ENCODE peak calls at places on chromosomes 5 and 9, in five cellular contexts. Z is HCT116; A is CD8-positive, alpha-beta T cell; P is AG04450; R is PC-3. V is an unnamed sample. For H3K27me3, the result is how much of the 10 kb centered on the place peaks cover.

GRCh38 chr5:78518365-78519197 is 130.0 kb downstream of the LHFPL2 start:
- DNase-seq in P (peak), Z (no peak), R (peak), A (no peak), V (peak)

GRCh38 chr5:57216714-57217113 is 42.9 kb downstream of the GPBP1 start:
- DNase-seq in A (no peak), R (peak), P (no peak), Z (no peak), V (peak)

GRCh38 chr5:135887881-135888614 is 7.6 kb downstream of the IL9 start:
- DNase-seq in A (no peak), P (no peak), R (peak), Z (no peak), V (no peak)

GRCh38 chr5:113153512-113154097 is 177.0 kb downstream of the DCP2 start:
- DNase-seq in A (no peak), P (no peak), R (no peak), Z (no peak), V (no peak)

GRCh38 chr5:180286-180918 is 10.9 kb upstream of the LRRC14B start:
- DNase-seq in A (no peak), P (no peak), Z (no peak), R (no peak), V (no peak)

GRCh38 chr5:116144103-116144502 is 59.3 kb downstream of the COMMD10 start:
- DNase-seq in R (peak), A (no peak), Z (no peak), P (no peak), V (peak)

GRCh38 chr9:22210936-22211335 is 201.8 kb upstream of the CDKN2B start:
- DNase-seq in A (no peak), P (no peak), Z (no peak), R (no peak), V (no peak)

GRCh38 chr5:177553671-177554429 is 513 bp downstream of the FAM193B start:
- DNase-seq in P (no peak), A (peak), Z (no peak), R (no peak), V (no peak)

GRCh38 chr5:34655354-34655991 is 655 bp upstream of the RAI14 start:
- DNase-seq in A (peak), R (peak), P (peak), Z (no peak), V (peak)

GRCh38 chr9:116897181-116897580 is 210.1 kb downstream of the TRIM32 start:
- DNase-seq in R (no peak), P (no peak), A (no peak), Z (no peak), V (no peak)

GRCh38 chr9:116899337-116900006 is 212.4 kb downstream of the TRIM32 start:
- DNase-seq in A (no peak), R (peak), P (peak), Z (no peak), V (no peak)

GRCh38 chr9:116891438-116891837 is 204.3 kb downstream of the TRIM32 start:
- DNase-seq in A (no peak), R (no peak), P (no peak), Z (no peak), V (no peak)

GRCh38 chr9:116900007-116900367 is 212.9 kb downstream of the TRIM32 start:
- DNase-seq in P (no peak), A (no peak), Z (no peak), R (no peak), V (no peak)

GRCh38 chr9:116895956-116896355 is 208.9 kb downstream of the TRIM32 start:
- DNase-seq in P (no peak), R (peak), A (no peak), Z (no peak), V (peak)
- H3K27me3 ChIP-seq in P (under half), R (under half), A (under half), Z (under half), V (under half)

DNA sequence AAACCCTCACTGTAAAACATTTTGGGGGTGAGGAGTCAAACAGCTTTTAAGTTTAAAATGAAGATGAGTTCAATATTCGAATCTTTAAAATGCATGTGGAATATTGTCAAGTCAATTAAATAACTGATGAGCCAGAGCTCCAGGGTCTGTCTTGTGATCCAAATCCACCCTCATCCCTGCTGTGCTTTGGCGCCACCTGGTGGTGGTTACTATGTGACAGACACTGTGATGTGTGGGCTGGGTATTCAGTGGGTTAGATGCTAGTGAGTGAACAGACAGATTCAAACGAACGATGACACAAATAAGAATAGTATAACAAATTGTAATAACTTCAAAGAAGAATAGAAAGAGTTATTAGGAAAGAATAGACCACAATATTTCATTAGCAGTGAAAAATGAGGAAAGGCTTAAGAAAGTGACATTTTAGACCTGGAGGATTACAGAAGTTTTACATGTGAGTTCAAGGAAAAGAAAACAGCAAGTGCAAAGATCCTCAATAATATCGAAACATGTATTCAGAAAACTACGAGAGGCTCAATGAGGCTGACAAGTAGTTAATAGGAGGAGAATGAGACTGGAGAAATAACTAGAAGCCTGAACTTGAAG is 51.4 kb upstream of the CHSY3 start:
- DNase-seq in Z (peak), R (peak), A (peak), P (peak), V (peak)
- TF ChIP-seq CTCF in Z (peak), R (peak), A (peak), P (peak), V (peak)

DNA sequence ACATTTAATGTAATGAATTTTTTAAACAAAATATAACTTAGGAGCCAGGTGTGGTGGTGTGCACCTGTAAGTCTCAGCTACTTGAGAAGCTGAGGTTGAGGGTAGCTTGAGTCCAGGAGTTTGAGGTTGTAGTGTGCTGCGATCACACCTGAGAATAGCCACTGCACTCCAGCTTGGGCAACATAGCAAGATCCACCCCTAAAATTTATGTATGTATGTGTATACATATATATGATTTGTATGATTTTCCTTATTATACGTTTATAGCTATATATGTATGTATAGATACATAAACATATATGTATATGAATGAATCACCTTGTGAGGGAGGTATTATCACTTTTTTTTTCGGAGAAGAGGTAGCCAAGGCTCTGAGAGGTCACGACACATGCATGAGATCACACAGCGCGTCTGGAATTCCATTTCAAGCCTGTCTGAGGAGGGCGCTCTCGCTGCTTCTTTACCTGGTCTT is 598 bp upstream of the CCNI2 start:
- DNase-seq in Z (peak), A (peak), R (no peak), P (no peak), V (peak)
- H3K27me3 ChIP-seq in Z (under half), A (under half), R (under half), P (under half), V (under half)

GRCh38 chr5:142192296-142192695 is 83.7 kb downstream of the NDFIP1 start:
- DNase-seq in A (no peak), P (no peak), Z (no peak), R (peak), V (no peak)

GRCh38 chr5:142189813-142190212 is 81.2 kb downstream of the NDFIP1 start:
- DNase-seq in Z (no peak), P (no peak), A (no peak), R (no peak), V (no peak)

GRCh38 chr5:142192799-142193428 is 84.3 kb downstream of the NDFIP1 start:
- DNase-seq in A (no peak), Z (no peak), P (no peak), R (no peak), V (no peak)

GRCh38 chr5:142186821-142187594 is 78.4 kb downstream of the NDFIP1 start:
- DNase-seq in P (no peak), R (peak), Z (no peak), A (no peak), V (no peak)

GRCh38 chr5:142191776-142192175 is 83.2 kb downstream of the NDFIP1 start:
- DNase-seq in A (no peak), Z (no peak), R (peak), P (no peak), V (no peak)
- TF ChIP-seq CTCF in A (no peak), Z (no peak), R (no peak), P (no peak), V (no peak)

GRCh38 chr5:154610321-154611154 is 132.5 kb upstream of the HAND1 start:
- DNase-seq in A (peak), Z (peak), R (peak), P (peak), V (peak)
- H3K27me3 ChIP-seq in A (under half), Z (under half), R (under half), P (half or more), V (under half)

DNA sequence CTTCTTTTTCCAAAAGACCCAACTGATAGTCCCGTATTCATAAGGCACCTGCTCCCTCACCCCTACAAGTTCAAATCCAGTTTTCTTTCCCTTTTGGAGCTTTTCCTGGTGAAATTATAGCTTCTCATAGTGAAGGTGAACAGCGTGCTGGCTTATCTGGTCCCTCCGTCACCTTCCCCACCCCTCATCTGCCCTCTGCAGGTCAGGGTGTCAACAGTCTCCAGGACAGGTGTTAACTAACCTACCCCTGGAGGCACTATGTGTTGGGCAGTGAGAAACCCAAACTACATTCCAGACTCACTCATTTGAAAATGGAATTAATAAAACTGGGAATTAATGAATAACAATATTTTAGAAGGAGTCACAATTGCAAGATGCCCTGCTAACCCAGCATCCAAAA is 109.0 kb upstream of the TAS2R1 start:
- DNase-seq in Z (no peak), A (no peak), R (no peak), P (no peak), V (no peak)
- TF ChIP-seq CTCF in Z (no peak), A (no peak), R (no peak), P (no peak), V (no peak)

GRCh38 chr5:174729075-174729680 is 4.8 kb downstream of the MSX2 start:
- DNase-seq in P (no peak), R (no peak), Z (no peak), A (no peak), V (no peak)

GRCh38 chr5:174725991-174726601 is 1.7 kb downstream of the MSX2 start:
- DNase-seq in R (no peak), A (no peak), P (no peak), Z (no peak), V (no peak)

GRCh38 chr5:174725261-174725990 is 1.0 kb downstream of the MSX2 start:
- DNase-seq in R (no peak), P (no peak), A (no peak), Z (no peak), V (no peak)

GRCh38 chr5:174726916-174727793 is 2.8 kb downstream of the MSX2 start:
- DNase-seq in Z (no peak), R (no peak), P (no peak), A (no peak), V (no peak)

DNA sequence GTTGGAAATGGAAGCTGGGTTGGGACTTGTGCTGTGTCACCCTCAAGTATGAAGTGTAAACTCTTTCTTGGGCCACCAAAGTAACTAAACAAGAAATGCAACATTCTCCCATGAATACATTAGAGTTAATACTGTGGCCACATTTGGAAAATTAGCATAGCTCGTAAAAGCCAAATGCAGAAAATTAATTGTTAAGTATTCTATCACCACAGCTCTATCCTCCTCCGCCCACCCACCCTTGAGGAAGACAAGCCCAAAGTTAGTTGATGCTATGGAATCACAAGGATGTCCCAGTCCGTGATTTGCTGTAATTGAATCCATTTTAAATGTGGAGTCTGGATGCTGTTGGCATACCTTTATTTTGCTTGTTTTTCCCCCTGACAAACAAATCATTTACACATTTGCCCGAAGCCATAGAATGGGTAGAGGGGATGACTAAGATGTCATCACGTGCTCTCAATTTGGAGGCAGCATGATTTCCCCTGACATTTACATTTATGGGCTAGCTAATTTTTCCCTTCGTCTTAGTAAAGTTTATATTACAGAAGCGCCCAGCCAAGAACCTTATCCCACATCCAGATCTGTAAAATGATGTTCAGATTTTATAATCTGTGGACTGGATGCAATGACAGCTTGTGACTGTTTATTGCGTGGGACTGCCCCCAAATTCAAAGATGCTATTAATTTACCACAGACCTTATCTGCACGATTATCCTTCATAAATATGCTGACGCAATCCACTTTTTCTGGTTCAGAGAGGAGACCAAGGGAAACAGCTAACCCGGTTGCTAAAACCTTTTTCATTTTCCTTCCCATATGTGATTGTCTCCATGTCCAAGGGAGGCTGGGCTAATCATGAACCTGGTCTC is 3.6 kb downstream of the MSX2 start:
- DNase-seq in R (no peak), A (no peak), P (no peak), Z (no peak), V (no peak)
- H3K27me3 ChIP-seq in R (under half), A (under half), P (under half), Z (under half), V (under half)

GRCh38 chr9:71209890-71210289 is 88.5 kb upstream of the TRPM3 start:
- DNase-seq in A (no peak), Z (no peak), R (no peak), P (no peak), V (no peak)
- TF ChIP-seq CTCF in A (no peak), Z (no peak), R (no peak), P (no peak), V (no peak)

GRCh38 chr5:2371419-2371710 is 380.1 kb downstream of the IRX2 start:
- DNase-seq in A (no peak), Z (no peak), P (no peak), R (no peak), V (no peak)
- H3K27me3 ChIP-seq in A (under half), Z (under half), P (under half), R (under half), V (under half)